ENCODE peak calls at places on chromosomes 2 and 18, in four cellular contexts. R, K, W and Y are unnamed samples.

GRCh38 chr18:45852631-45853030 is 27.2 kb downstream of the SIGLEC15 start:
- DNase-seq in W (no peak), K (no peak), R (no peak), Y (no peak)

GRCh38 chr18:29651121-29651675 is 1391.3 kb downstream of the DSC3 start:
- DNase-seq in R (peak; percentile 33), W (no peak), K (no peak), Y (no peak)

GRCh38 chr2:153222231-153223165 is 256.1 kb downstream of the RPRM start:
- DNase-seq in W (no peak), R (peak; percentile 20), K (no peak), Y (no peak)

GRCh38 chr2:43131051-43131889 is 95.1 kb downstream of the ZFP36L2 start:
- DNase-seq in R (peak; percentile 86), W (peak; percentile 68), K (no peak), Y (peak; percentile 24)

GRCh38 chr2:127592761-127593227 is 53.2 kb upstream of the GPR17 start:
- DNase-seq in W (no peak), K (no peak), R (no peak), Y (no peak)

GRCh38 chr2:137190411-137191190 is 425.3 kb downstream of the THSD7B start:
- DNase-seq in R (no peak), W (no peak), K (no peak), Y (no peak)

GRCh38 chr2:158391876-158392275 is 64.7 kb downstream of the CCDC148 start:
- DNase-seq in R (no peak), W (no peak), K (no peak), Y (peak; percentile 4)

GRCh38 chr2:143948710-143949109 is 571.2 kb downstream of the ZEB2 start:
- DNase-seq in R (no peak), K (no peak), W (no peak), Y (no peak)